ENCODE peak calls at places on chromosomes 6 and 20, in eight cellular contexts. One of them, this sample, is unnamed.

GRCh38 chr6:41055149-41055548 is 2.1 kb downstream of the APOBEC2 start:
- DNase-seq in ACHN: no peak
- DNase-seq in COR-L47: no peak
- DNase-seq in ELR: no peak
- DNase-seq in NCI-H1092: peak
- DNase-seq in non-pigmented ciliary epithelial cell: no peak
- DNase-seq in fibroblast of pulmonary artery: no peak
- DNase-seq in memory B cell: no peak
- DNase-seq in this sample: no peak

GRCh38 chr6:90350689-90351554 is 54.3 kb upstream of the BACH2 start:
- DNase-seq in non-pigmented ciliary epithelial cell: no peak
- DNase-seq in NCI-H1092: no peak
- DNase-seq in ACHN: no peak
- DNase-seq in memory B cell: peak
- DNase-seq in COR-L47: no peak
- DNase-seq in ELR: no peak
- DNase-seq in fibroblast of pulmonary artery: no peak
- DNase-seq in this sample: no peak

GRCh38 chr6:135814043-135814442 is 37.5 kb upstream of the PDE7B start:
- DNase-seq in ELR: no peak
- DNase-seq in fibroblast of pulmonary artery: no peak
- DNase-seq in memory B cell: no peak
- DNase-seq in COR-L47: no peak
- DNase-seq in NCI-H1092: no peak
- DNase-seq in non-pigmented ciliary epithelial cell: no peak
- DNase-seq in ACHN: no peak
- DNase-seq in this sample: no peak

GRCh38 chr6:4470698-4471210 is 305.4 kb upstream of the CDYL start:
- DNase-seq in memory B cell: no peak
- DNase-seq in COR-L47: no peak
- DNase-seq in fibroblast of pulmonary artery: no peak
- DNase-seq in ELR: no peak
- DNase-seq in NCI-H1092: no peak
- DNase-seq in ACHN: no peak
- DNase-seq in non-pigmented ciliary epithelial cell: no peak
- DNase-seq in this sample: no peak

GRCh38 chr6:163086563-163086895 is 328.0 kb upstream of the QKI start:
- DNase-seq in non-pigmented ciliary epithelial cell: no peak
- DNase-seq in fibroblast of pulmonary artery: no peak
- DNase-seq in memory B cell: no peak
- DNase-seq in COR-L47: no peak
- DNase-seq in ACHN: no peak
- DNase-seq in NCI-H1092: no peak
- DNase-seq in ELR: no peak
- DNase-seq in this sample: no peak

GRCh38 chr6:2978923-2979322 is 7.6 kb upstream of the SERPINB6 start:
- DNase-seq in COR-L47: no peak
- DNase-seq in non-pigmented ciliary epithelial cell: no peak
- DNase-seq in fibroblast of pulmonary artery: no peak
- DNase-seq in ACHN: no peak
- DNase-seq in memory B cell: no peak
- DNase-seq in NCI-H1092: no peak
- DNase-seq in ELR: no peak
- DNase-seq in this sample: no peak

GRCh38 chr20:12255571-12255970 is 337.9 kb downstream of the BTBD3 start:
- DNase-seq in NCI-H1092: no peak
- DNase-seq in non-pigmented ciliary epithelial cell: no peak
- DNase-seq in ELR: no peak
- DNase-seq in COR-L47: peak
- DNase-seq in memory B cell: no peak
- DNase-seq in ACHN: no peak
- DNase-seq in fibroblast of pulmonary artery: peak
- DNase-seq in this sample: no peak

GRCh38 chr6:139640453-139640852 is 266.0 kb upstream of the CITED2 start:
- DNase-seq in fibroblast of pulmonary artery: peak
- DNase-seq in COR-L47: no peak
- DNase-seq in non-pigmented ciliary epithelial cell: no peak
- DNase-seq in ELR: no peak
- DNase-seq in memory B cell: no peak
- DNase-seq in NCI-H1092: no peak
- DNase-seq in ACHN: no peak
- DNase-seq in this sample: no peak

GRCh38 chr20:61521680-61522420 is 269.8 kb downstream of the CDH4 start:
- DNase-seq in non-pigmented ciliary epithelial cell: no peak
- DNase-seq in COR-L47: no peak
- DNase-seq in NCI-H1092: no peak
- DNase-seq in memory B cell: no peak
- DNase-seq in ELR: peak
- DNase-seq in fibroblast of pulmonary artery: no peak
- DNase-seq in ACHN: no peak
- DNase-seq in this sample: no peak

GRCh38 chr6:11093065-11093590 is 506 bp upstream of the SMIM13 start:
- DNase-seq in NCI-H1092: no peak
- DNase-seq in COR-L47: peak
- DNase-seq in fibroblast of pulmonary artery: peak
- DNase-seq in non-pigmented ciliary epithelial cell: no peak
- DNase-seq in ACHN: peak
- DNase-seq in memory B cell: no peak
- DNase-seq in ELR: no peak
- DNase-seq in this sample: peak

GRCh38 chr20:6120491-6120988 is 2.3 kb downstream of the FERMT1 start:
- DNase-seq in NCI-H1092: no peak
- DNase-seq in ELR: no peak
- DNase-seq in fibroblast of pulmonary artery: no peak
- DNase-seq in ACHN: no peak
- DNase-seq in COR-L47: no peak
- DNase-seq in memory B cell: no peak
- DNase-seq in non-pigmented ciliary epithelial cell: no peak
- DNase-seq in this sample: no peak

GRCh38 chr6:145247677-145248419 is 487.5 kb downstream of the EPM2A start:
- DNase-seq in NCI-H1092: no peak
- DNase-seq in COR-L47: no peak
- DNase-seq in fibroblast of pulmonary artery: peak
- DNase-seq in ELR: peak
- DNase-seq in ACHN: no peak
- DNase-seq in memory B cell: no peak
- DNase-seq in non-pigmented ciliary epithelial cell: peak
- DNase-seq in this sample: no peak

GRCh38 chr20:48789781-48790544 is 37.8 kb downstream of the PREX1 start:
- DNase-seq in ACHN: no peak
- DNase-seq in memory B cell: no peak
- DNase-seq in fibroblast of pulmonary artery: no peak
- DNase-seq in NCI-H1092: no peak
- DNase-seq in COR-L47: no peak
- DNase-seq in non-pigmented ciliary epithelial cell: no peak
- DNase-seq in ELR: no peak
- DNase-seq in this sample: no peak

GRCh38 chr6:47854996-47855395 is 73.2 kb downstream of the OPN5 start:
- DNase-seq in memory B cell: no peak
- DNase-seq in ACHN: no peak
- DNase-seq in NCI-H1092: no peak
- DNase-seq in fibroblast of pulmonary artery: no peak
- DNase-seq in COR-L47: no peak
- DNase-seq in non-pigmented ciliary epithelial cell: no peak
- DNase-seq in ELR: no peak
- DNase-seq in this sample: no peak

GRCh38 chr6:132768051-132768517 is 10.4 kb upstream of the VNN2 start:
- DNase-seq in COR-L47: no peak
- DNase-seq in ELR: peak
- DNase-seq in NCI-H1092: no peak
- DNase-seq in ACHN: peak
- DNase-seq in memory B cell: peak
- DNase-seq in fibroblast of pulmonary artery: peak
- DNase-seq in non-pigmented ciliary epithelial cell: no peak
- DNase-seq in this sample: no peak

GRCh38 chr6:107661291-107661690 is 162.8 kb downstream of the SCML4 start:
- DNase-seq in non-pigmented ciliary epithelial cell: no peak
- DNase-seq in NCI-H1092: no peak
- DNase-seq in COR-L47: no peak
- DNase-seq in ELR: no peak
- DNase-seq in fibroblast of pulmonary artery: no peak
- DNase-seq in ACHN: no peak
- DNase-seq in memory B cell: no peak
- DNase-seq in this sample: no peak

GRCh38 chr6:3867616-3868502 is 18.7 kb downstream of the FAM50B start:
- DNase-seq in fibroblast of pulmonary artery: peak
- DNase-seq in ACHN: no peak
- DNase-seq in COR-L47: no peak
- DNase-seq in NCI-H1092: no peak
- DNase-seq in non-pigmented ciliary epithelial cell: no peak
- DNase-seq in memory B cell: no peak
- DNase-seq in ELR: peak
- DNase-seq in this sample: no peak

GRCh38 chr20:13671500-13672288 is 33.0 kb upstream of the TASP1 start:
- DNase-seq in ELR: no peak
- DNase-seq in COR-L47: no peak
- DNase-seq in fibroblast of pulmonary artery: peak
- DNase-seq in memory B cell: no peak
- DNase-seq in non-pigmented ciliary epithelial cell: peak
- DNase-seq in ACHN: no peak
- DNase-seq in NCI-H1092: no peak
- DNase-seq in this sample: no peak

GRCh38 chr6:119446623-119447008 is 97.1 kb upstream of the MAN1A1 start:
- DNase-seq in ACHN: no peak
- DNase-seq in fibroblast of pulmonary artery: peak
- DNase-seq in COR-L47: no peak
- DNase-seq in ELR: no peak
- DNase-seq in NCI-H1092: no peak
- DNase-seq in non-pigmented ciliary epithelial cell: peak
- DNase-seq in memory B cell: no peak
- DNase-seq in this sample: no peak

GRCh38 chr6:134627707-134628106 is 309.8 kb upstream of the SGK1 start:
- DNase-seq in fibroblast of pulmonary artery: no peak
- DNase-seq in COR-L47: no peak
- DNase-seq in non-pigmented ciliary epithelial cell: no peak
- DNase-seq in ELR: no peak
- DNase-seq in ACHN: no peak
- DNase-seq in memory B cell: no peak
- DNase-seq in NCI-H1092: no peak
- DNase-seq in this sample: no peak

GRCh38 chr6:7262037-7262461 is 51.0 kb downstream of the SSR1 start:
- DNase-seq in fibroblast of pulmonary artery: no peak
- DNase-seq in COR-L47: no peak
- DNase-seq in non-pigmented ciliary epithelial cell: no peak
- DNase-seq in ACHN: no peak
- DNase-seq in NCI-H1092: no peak
- DNase-seq in memory B cell: no peak
- DNase-seq in ELR: no peak
- DNase-seq in this sample: peak

GRCh38 chr6:143621876-143622605 is 55.7 kb upstream of the PHACTR2 start:
- DNase-seq in fibroblast of pulmonary artery: peak
- DNase-seq in memory B cell: no peak
- DNase-seq in ACHN: no peak
- DNase-seq in ELR: peak
- DNase-seq in COR-L47: no peak
- DNase-seq in non-pigmented ciliary epithelial cell: peak
- DNase-seq in NCI-H1092: no peak
- DNase-seq in this sample: no peak

GRCh38 chr6:43455034-43455747 is at the start of gene DLK2:
- DNase-seq in ACHN: no peak
- DNase-seq in NCI-H1092: no peak
- DNase-seq in non-pigmented ciliary epithelial cell: no peak
- DNase-seq in COR-L47: no peak
- DNase-seq in ELR: peak
- DNase-seq in memory B cell: peak
- DNase-seq in fibroblast of pulmonary artery: no peak
- DNase-seq in this sample: peak

GRCh38 chr6:7073810-7074525 is 33.8 kb upstream of the RREB1 start:
- DNase-seq in ELR: no peak
- DNase-seq in COR-L47: no peak
- DNase-seq in memory B cell: peak
- DNase-seq in fibroblast of pulmonary artery: no peak
- DNase-seq in NCI-H1092: no peak
- DNase-seq in non-pigmented ciliary epithelial cell: no peak
- DNase-seq in ACHN: no peak
- DNase-seq in this sample: no peak

GRCh38 chr6:20691185-20691584 is 156.9 kb downstream of the CDKAL1 start:
- DNase-seq in ELR: no peak
- DNase-seq in COR-L47: no peak
- DNase-seq in memory B cell: no peak
- DNase-seq in fibroblast of pulmonary artery: no peak
- DNase-seq in NCI-H1092: peak
- DNase-seq in non-pigmented ciliary epithelial cell: no peak
- DNase-seq in ACHN: no peak
- DNase-seq in this sample: peak

GRCh38 chr20:48262396-48262795 is 477.1 kb upstream of the SULF2 start:
- DNase-seq in non-pigmented ciliary epithelial cell: no peak
- DNase-seq in memory B cell: no peak
- DNase-seq in ELR: no peak
- DNase-seq in ACHN: no peak
- DNase-seq in COR-L47: no peak
- DNase-seq in NCI-H1092: no peak
- DNase-seq in fibroblast of pulmonary artery: no peak
- DNase-seq in this sample: no peak

GRCh38 chr6:131916847-131917246 is 34.3 kb downstream of the CCN2 start:
- DNase-seq in COR-L47: no peak
- DNase-seq in ACHN: no peak
- DNase-seq in ELR: no peak
- DNase-seq in non-pigmented ciliary epithelial cell: no peak
- DNase-seq in NCI-H1092: no peak
- DNase-seq in memory B cell: no peak
- DNase-seq in fibroblast of pulmonary artery: no peak
- DNase-seq in this sample: no peak

This sample was measured in NCI-H1436.